ENCODE peak calls at places on chromosomes 2 and 18, in nine cellular contexts. P is bronchial epithelial cell, F is ovary, S is uterus, V is fibroblast of pulmonary artery, C is foreskin keratinocyte, Y is pancreas, J is astrocyte of the spinal cord, K is H9. Z is an unnamed sample.

GRCh38 chr2:73640537-73640936 is 1.7 kb downstream of the NAT8 start:
- DNase-seq in S (no peak), P (peak), V (peak), F (no peak), C (no peak), Y (no peak), J (no peak), K (no peak), Z (no peak)

GRCh38 chr18:25898965-25899364 is 191.4 kb downstream of the SS18 start:
- DNase-seq in F (no peak), V (no peak), K (no peak), C (no peak), P (no peak), S (no peak), J (no peak), Y (no peak), Z (no peak)

GRCh38 chr2:100865819-100866462 is 46.0 kb downstream of the NPAS2 start:
- DNase-seq in Y (no peak), S (no peak), F (no peak), J (peak), C (peak), V (peak), P (peak), K (no peak), Z (no peak)

GRCh38 chr18:38025433-38026038 is 459.9 kb upstream of the CELF4 start:
- DNase-seq in F (no peak), V (no peak), P (peak), C (peak), Y (no peak), K (no peak), S (no peak), J (peak), Z (no peak)

GRCh38 chr18:35458677-35459441 is 38.9 kb downstream of the INO80C start:
- DNase-seq in F (no peak), K (peak), V (peak), J (peak), C (peak), Y (no peak), P (peak), S (peak), Z (peak)

GRCh38 chr2:149141046-149141445 is 102.5 kb downstream of the LYPD6B start:
- DNase-seq in C (no peak), P (no peak), J (no peak), Y (no peak), F (no peak), K (no peak), V (no peak), S (no peak), Z (no peak)

GRCh38 chr2:42494434-42495233 is 852 bp upstream of the KCNG3 start:
- DNase-seq in S (peak), V (peak), P (peak), K (peak), F (peak), J (peak), C (peak), Y (peak), Z (peak)

GRCh38 chr2:171923206-171923605 is 945 bp downstream of the HAT1 start:
- DNase-seq in K (no peak), C (peak), Y (no peak), S (no peak), V (peak), P (peak), F (peak), J (peak), Z (no peak)

GRCh38 chr18:79460445-79461300 is 64.9 kb downstream of the NFATC1 start:
- DNase-seq in V (no peak), K (no peak), Y (peak), C (no peak), J (no peak), P (no peak), F (no peak), S (no peak), Z (no peak)

GRCh38 chr2:219784178-219784577 is 156.7 kb downstream of the SLC4A3 start:
- DNase-seq in V (no peak), S (no peak), J (no peak), Y (no peak), P (no peak), C (no peak), K (no peak), F (no peak), Z (no peak)

GRCh38 chr2:210577263-210578071 is 21.1 kb downstream of the CPS1 start:
- DNase-seq in V (peak), S (no peak), C (peak), J (peak), P (peak), K (no peak), F (no peak), Y (no peak), Z (no peak)

GRCh38 chr2:216740557-216741222 is 45.3 kb upstream of the IGFBP5 start:
- DNase-seq in C (no peak), S (peak), K (no peak), Y (no peak), J (peak), V (no peak), P (no peak), F (peak), Z (no peak)

GRCh38 chr2:152718909-152719645 is 657 bp downstream of the ARL6IP6 start:
- DNase-seq in C (peak), J (peak), K (peak), V (peak), P (peak), Y (no peak), S (no peak), F (no peak), Z (peak)

GRCh38 chr2:171568085-171568484 is 45.8 kb downstream of the CYBRD1 start:
- DNase-seq in Y (no peak), V (no peak), F (no peak), K (no peak), J (no peak), S (no peak), C (no peak), P (peak), Z (no peak)

GRCh38 chr2:181106229-181106628 is 125.8 kb downstream of the UBE2E3 start:
- DNase-seq in F (no peak), V (no peak), Y (no peak), S (no peak), P (no peak), J (peak), C (no peak), K (no peak), Z (no peak)

GRCh38 chr2:231306791-231307440 is 88.6 kb upstream of the B3GNT7 start:
- DNase-seq in S (no peak), K (no peak), C (peak), V (no peak), P (peak), F (no peak), Y (no peak), J (no peak), Z (no peak)

GRCh38 chr2:232491139-232491780 is 3.6 kb upstream of the ECEL1 start:
- DNase-seq in Y (no peak), J (no peak), P (no peak), K (peak), V (no peak), F (peak), C (no peak), S (no peak), Z (no peak)

GRCh38 chr2:143604172-143604571 is 475.0 kb downstream of the ARHGAP15 start:
- DNase-seq in S (no peak), C (no peak), F (no peak), J (no peak), Y (no peak), P (no peak), K (no peak), V (no peak), Z (no peak)

GRCh38 chr2:197908191-197908590 is 103.8 kb downstream of the PLCL1 start:
- DNase-seq in J (no peak), C (no peak), V (no peak), Y (no peak), F (no peak), S (no peak), P (no peak), K (no peak), Z (no peak)

GRCh38 chr18:8959551-8960135 is 142.9 kb upstream of the NDUFV2 start:
- DNase-seq in K (no peak), J (no peak), P (no peak), F (no peak), Y (no peak), S (no peak), C (no peak), V (no peak), Z (no peak)

GRCh38 chr18:76364282-76365259 is 130.5 kb downstream of the ZNF516 start:
- DNase-seq in F (no peak), Y (no peak), J (no peak), K (no peak), S (no peak), C (no peak), V (no peak), P (no peak), Z (peak)

GRCh38 chr2:234444888-234445287 is 52.0 kb downstream of the ARL4C start:
- DNase-seq in F (no peak), J (peak), K (no peak), V (peak), Y (no peak), S (no peak), C (peak), P (peak), Z (peak)

GRCh38 chr18:77086034-77086433 is 46.5 kb downstream of the MBP start:
- DNase-seq in F (no peak), S (no peak), V (no peak), K (no peak), C (peak), P (peak), J (peak), Y (no peak), Z (no peak)

GRCh38 chr2:102632380-102633175 is 13.2 kb downstream of the SLC9A2 start:
- DNase-seq in S (no peak), F (no peak), K (no peak), J (no peak), Y (no peak), P (peak), V (no peak), C (peak), Z (no peak)

GRCh38 chr2:131105950-131106801 is 1.0 kb downstream of the PLEKHB2 start:
- DNase-seq in K (no peak), S (no peak), Y (no peak), P (peak), J (peak), F (no peak), C (peak), V (peak), Z (peak)

GRCh38 chr2:90207454-90208058 is 1516.1 kb downstream of the RPIA start:
- DNase-seq in Y (no peak), J (no peak), C (no peak), K (no peak), F (no peak), S (no peak), P (peak), V (no peak), Z (no peak)

GRCh38 chr18:54717673-54718435 is 110.4 kb upstream of the RAB27B start:
- DNase-seq in S (no peak), C (no peak), K (peak), Y (no peak), J (peak), F (no peak), P (no peak), V (peak), Z (peak)

GRCh38 chr18:50928551-50928950 is 39.3 kb upstream of the ELAC1 start:
- DNase-seq in S (no peak), C (peak), Y (no peak), J (no peak), K (no peak), V (no peak), F (no peak), P (no peak), Z (no peak)

GRCh38 chr2:217653240-217653639 is 349.6 kb downstream of the TNS1 start:
- DNase-seq in K (no peak), F (peak), S (peak), J (peak), P (peak), C (peak), Y (no peak), V (peak), Z (no peak)

GRCh38 chr2:227607969-227608368 is 6.7 kb downstream of the SCYGR3 start:
- DNase-seq in K (no peak), S (no peak), C (no peak), J (no peak), P (no peak), F (no peak), V (no peak), Y (no peak), Z (no peak)

GRCh38 chr2:20224191-20224715 is 677 bp downstream of the SDC1 start:
- DNase-seq in F (no peak), C (no peak), Y (peak), S (no peak), J (no peak), P (no peak), V (no peak), K (no peak), Z (no peak)

GRCh38 chr2:61006486-61007105 is 10.9 kb upstream of the PEX13 start:
- DNase-seq in S (no peak), K (no peak), P (no peak), J (no peak), F (no peak), V (no peak), C (peak), Y (no peak), Z (no peak)

GRCh38 chr2:27492557-27492956 is 2.4 kb downstream of the FNDC4 start:
- DNase-seq in V (no peak), Y (no peak), P (no peak), K (no peak), F (no peak), J (no peak), S (no peak), C (no peak), Z (no peak)

DNA sequence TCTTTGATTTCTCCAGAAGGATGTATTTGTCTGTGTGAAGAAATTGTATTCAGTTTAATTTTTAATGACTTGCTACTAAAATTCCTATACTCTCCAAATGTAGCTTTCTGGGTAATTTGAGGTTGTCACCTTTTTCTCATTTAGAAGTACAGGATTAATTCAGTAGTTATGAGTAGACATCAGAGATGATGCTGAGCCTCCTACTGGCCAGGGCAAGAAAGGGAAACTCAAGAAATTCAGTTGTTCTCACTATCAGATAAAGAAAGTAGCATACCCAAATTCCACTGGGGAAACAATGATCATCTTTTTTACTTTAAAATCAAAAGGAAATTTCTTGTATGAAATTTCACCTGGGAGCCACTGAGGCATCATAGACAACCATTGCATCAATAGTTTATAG is 199.4 kb downstream of the SATB2 start:
- DNase-seq in K (no peak), P (no peak), Y (no peak), F (no peak), V (no peak), C (no peak), J (no peak), S (no peak), Z (no peak)
- TF ChIP-seq CTCF in K (peak), P (no peak), Y (no peak), F (no peak), V (peak), C (peak), J (peak), S (no peak), Z (no peak)

GRCh38 chr2:9249036-9249800 is 42.6 kb downstream of the ASAP2 start:
- DNase-seq in S (no peak), J (peak), K (no peak), C (peak), V (peak), Y (no peak), F (no peak), P (peak), Z (no peak)
- TF ChIP-seq CTCF in S (no peak), J (no peak), K (no peak), C (peak), V (no peak), Y (no peak), F (no peak), P (no peak), Z (no peak)

DNA sequence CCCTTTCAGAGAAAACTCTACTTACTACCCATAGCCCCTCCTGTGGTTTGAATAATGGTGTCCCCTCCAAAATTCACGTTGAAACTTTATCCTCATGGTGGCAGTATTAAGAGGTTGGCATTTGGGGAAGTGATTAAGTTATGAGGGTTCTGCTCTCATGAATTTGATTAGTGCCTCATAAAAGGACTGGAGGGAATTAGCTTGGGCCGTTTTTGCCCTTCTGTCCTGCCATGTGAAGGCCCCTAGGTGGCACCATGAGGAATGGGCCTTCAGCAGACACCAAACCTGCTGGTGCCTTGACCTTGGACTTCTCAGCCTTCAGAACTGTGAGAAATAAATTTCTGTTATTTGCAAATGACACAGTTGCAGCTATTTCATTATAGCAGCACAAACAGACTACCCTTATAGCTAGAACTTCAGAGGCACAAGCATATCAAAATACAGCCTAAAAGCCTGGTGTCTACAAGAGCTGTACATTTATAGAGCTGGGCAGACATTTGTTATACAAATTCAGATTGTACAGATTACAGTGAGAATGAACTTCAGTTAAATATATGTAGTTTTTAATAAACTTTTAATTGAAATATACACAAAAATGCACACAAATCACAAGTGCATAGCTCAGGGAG is 2.6 kb upstream of the PTPN2 start:
- DNase-seq in Y (no peak), K (peak), J (no peak), C (peak), F (no peak), P (peak), S (no peak), V (peak), Z (peak)
- TF ChIP-seq CTCF in Y (peak), K (peak), J (peak), C (peak), F (no peak), P (peak), S (no peak), V (peak), Z (peak)

DNA sequence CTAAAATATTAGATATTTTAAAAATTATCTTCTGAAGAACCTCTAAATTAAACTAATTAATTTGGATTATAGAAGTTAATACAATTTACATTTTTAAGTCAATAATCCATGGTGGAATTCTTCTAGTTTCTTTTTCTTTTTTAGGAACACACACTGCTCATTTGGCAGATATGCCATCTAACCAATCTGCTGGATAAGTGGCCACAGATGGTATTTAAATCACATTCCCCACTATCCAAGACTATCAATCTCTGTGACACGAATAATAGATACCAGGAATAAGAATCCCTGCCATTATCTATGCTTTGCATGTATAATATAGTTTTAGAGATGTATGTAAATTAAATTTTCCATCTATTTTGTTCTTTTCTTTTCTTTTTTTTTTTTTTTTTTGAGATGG is 58.5 kb downstream of the CABYR start:
- DNase-seq in P (no peak), K (no peak), F (no peak), V (no peak), Y (no peak), J (no peak), C (no peak), S (no peak), Z (no peak)
- TF ChIP-seq CTCF in P (no peak), K (no peak), F (no peak), V (no peak), Y (no peak), J (no peak), C (no peak), S (no peak), Z (no peak)

DNA sequence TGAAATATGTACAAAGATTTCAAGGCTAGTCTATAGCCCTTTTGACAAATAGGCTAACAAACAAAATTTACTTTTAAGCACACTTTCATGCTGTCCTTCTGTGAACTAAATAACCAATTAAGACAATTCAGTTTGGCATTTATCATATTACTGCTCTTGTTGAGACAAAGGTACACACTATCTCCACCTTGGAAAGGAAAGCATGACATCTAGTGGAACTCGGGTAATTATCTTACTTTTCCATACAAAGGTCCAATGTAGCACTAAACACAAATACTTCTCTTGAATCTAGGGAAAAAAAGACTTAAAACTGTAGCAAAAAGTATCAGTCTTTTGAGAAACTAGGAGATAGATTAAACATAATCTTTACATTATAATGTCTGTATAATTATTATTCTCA is 125.0 kb upstream of the CD226 start:
- DNase-seq in Y (no peak), K (no peak), F (no peak), V (peak), J (peak), C (peak), P (peak), S (no peak), Z (no peak)
- TF ChIP-seq CTCF in Y (no peak), K (peak), F (no peak), V (peak), J (peak), C (peak), P (no peak), S (no peak), Z (peak)

GRCh38 chr18:7733642-7734041 is 166.5 kb downstream of the PTPRM start:
- DNase-seq in P (peak), K (peak), C (peak), V (no peak), J (no peak), F (no peak), S (no peak), Y (no peak), Z (no peak)

GRCh38 chr18:7737483-7737882 is 170.4 kb downstream of the PTPRM start:
- DNase-seq in S (no peak), Y (no peak), J (no peak), F (no peak), V (no peak), P (no peak), K (no peak), C (no peak), Z (no peak)

GRCh38 chr18:7730682-7731081 is 163.6 kb downstream of the PTPRM start:
- DNase-seq in J (no peak), P (no peak), S (no peak), F (no peak), C (no peak), K (no peak), V (no peak), Y (no peak), Z (no peak)

GRCh38 chr18:7735606-7736175 is 168.6 kb downstream of the PTPRM start:
- DNase-seq in C (no peak), F (no peak), K (no peak), V (no peak), P (no peak), S (no peak), J (no peak), Y (no peak), Z (no peak)

DNA sequence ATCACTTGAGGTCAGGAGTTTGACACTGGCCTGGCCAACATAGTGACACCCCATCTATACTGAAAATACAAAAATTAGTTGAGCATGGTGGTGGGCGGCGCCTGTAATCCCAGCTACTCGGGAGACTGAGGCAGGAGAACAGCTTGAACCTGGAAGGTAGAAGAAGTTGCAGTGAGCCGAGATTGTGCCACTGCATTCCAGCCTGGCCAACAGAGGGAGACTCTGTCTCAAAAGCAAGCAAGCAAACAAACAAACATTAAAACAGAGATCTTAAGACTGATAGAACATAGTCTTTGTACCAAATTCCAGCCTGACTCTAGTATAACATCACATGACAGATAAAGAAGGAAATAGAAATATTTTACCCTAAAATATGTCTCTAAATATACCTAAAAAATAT is 168.1 kb downstream of the PTPRM start:
- DNase-seq in P (peak), F (no peak), K (no peak), J (no peak), C (no peak), S (no peak), Y (no peak), V (no peak), Z (no peak)
- TF ChIP-seq CTCF in P (peak), F (no peak), K (peak), J (peak), C (peak), S (no peak), Y (no peak), V (peak), Z (no peak)

GRCh38 chr2:36197192-36197591 is 158.4 kb upstream of the CRIM1 start:
- DNase-seq in P (no peak), F (no peak), C (no peak), S (no peak), Y (no peak), J (no peak), V (no peak), K (no peak), Z (no peak)
- TF ChIP-seq CTCF in P (no peak), F (no peak), C (no peak), S (no peak), Y (no peak), J (no peak), V (no peak), K (no peak), Z (no peak)